ENCODE peak calls at places on chromosome 20, in four cellular contexts. O is PC-9, K is tibial nerve, J is HFFc6. X is an unnamed sample.

GRCh38 chr20:11851646-11852045 is 66.0 kb upstream of the BTBD3 start:
- DNase-seq in O (no peak), K (no peak), J (no peak), X (no peak)

GRCh38 chr20:32189691-32190607 is 17.6 kb downstream of the PLAGL2 start:
- DNase-seq in O (no peak), K (peak), J (no peak), X (peak)

GRCh38 chr20:35093245-35093884 is 758 bp upstream of the TRPC4AP start:
- DNase-seq in O (peak), K (no peak), J (peak), X (no peak)

GRCh38 chr20:15895560-15896084 is 677.6 kb downstream of the KIF16B start:
- DNase-seq in O (no peak), K (no peak), J (no peak), X (no peak)

GRCh38 chr20:44117296-44118184 is 69.4 kb downstream of the JPH2 start:
- DNase-seq in O (no peak), K (no peak), J (no peak), X (no peak)

GRCh38 chr20:57435498-57436222 is 44.5 kb downstream of the RBM38 start:
- DNase-seq in O (peak), K (no peak), J (no peak), X (no peak)

GRCh38 chr20:34938466-34939163 is 17.0 kb downstream of the GSS start:
- DNase-seq in O (no peak), K (peak), J (no peak), X (no peak)

GRCh38 chr20:50572922-50573777 is 63.0 kb downstream of the PTPN1 start:
- DNase-seq in O (no peak), K (peak), J (peak), X (no peak)

GRCh38 chr20:20084296-20084752 is 32.0 kb downstream of the CFAP61 start:
- DNase-seq in O (no peak), K (no peak), J (no peak), X (no peak)

GRCh38 chr20:8527998-8528397 is 395.9 kb downstream of the PLCB1 start:
- DNase-seq in O (no peak), K (no peak), J (peak), X (no peak)

GRCh38 chr20:20360464-20360863 is 7.4 kb upstream of the INSM1 start:
- DNase-seq in O (peak), K (peak), J (peak), X (peak)

GRCh38 chr20:50516935-50517816 is 7.0 kb downstream of the PTPN1 start:
- DNase-seq in O (no peak), K (no peak), J (no peak), X (no peak)

GRCh38 chr20:37615507-37616425 is 78.1 kb upstream of the CTNNBL1 start:
- DNase-seq in O (peak), K (peak), J (peak), X (peak)

GRCh38 chr20:49747707-49748524 is 34.2 kb upstream of the B4GALT5 start:
- DNase-seq in O (peak), K (peak), J (no peak), X (no peak)

GRCh38 chr20:31987744-31988143 is 19.8 kb downstream of the XKR7 start:
- DNase-seq in O (no peak), K (no peak), J (peak), X (no peak)

GRCh38 chr20:51034461-51034860 is 11.6 kb upstream of the KCNG1 start:
- DNase-seq in O (no peak), K (no peak), J (no peak), X (no peak)

GRCh38 chr20:61271273-61272221 is 19.5 kb downstream of the CDH4 start:
- DNase-seq in O (no peak), K (no peak), J (no peak), X (no peak)

GRCh38 chr20:8116067-8116811 is 15.8 kb upstream of the PLCB1 start:
- DNase-seq in O (no peak), K (no peak), J (peak), X (no peak)

GRCh38 chr20:45924391-45925261 is 9.9 kb upstream of the PCIF1 start:
- DNase-seq in O (no peak), K (peak), J (no peak), X (no peak)

GRCh38 chr20:8523684-8524083 is 391.6 kb downstream of the PLCB1 start:
- DNase-seq in O (no peak), K (no peak), J (no peak), X (no peak)

GRCh38 chr20:58403272-58403671 is 14.2 kb downstream of the VAPB start:
- DNase-seq in O (no peak), K (no peak), J (no peak), X (no peak)

GRCh38 chr20:48928832-48929725 is 7.6 kb downstream of the ARFGEF2 start:
- DNase-seq in O (no peak), K (no peak), J (peak), X (no peak)

GRCh38 chr20:31945790-31946189 is 6.1 kb downstream of the PDRG1 start:
- DNase-seq in O (no peak), K (no peak), J (no peak), X (no peak)

GRCh38 chr20:63054695-63055240 is 48.0 kb upstream of the BHLHE23 start:
- DNase-seq in O (no peak), K (no peak), J (no peak), X (no peak)

GRCh38 chr20:49924247-49924646 is 8.9 kb upstream of the SPATA2 start:
- DNase-seq in O (no peak), K (no peak), J (no peak), X (no peak)

GRCh38 chr20:16243470-16243869 is 329.8 kb downstream of the KIF16B start:
- DNase-seq in O (no peak), K (no peak), J (no peak), X (no peak)

GRCh38 chr20:38617011-38617829 is 15.6 kb downstream of the ARHGAP40 start:
- DNase-seq in O (peak), K (no peak), J (peak), X (no peak)

GRCh38 chr20:49729780-49730179 is 16.1 kb upstream of the B4GALT5 start:
- DNase-seq in O (no peak), K (no peak), J (peak), X (no peak)

GRCh38 chr20:48826883-48827771 is 672 bp downstream of the PREX1 start:
- DNase-seq in O (no peak), K (no peak), J (no peak), X (peak)

GRCh38 chr20:51062065-51062464 is 39.2 kb upstream of the KCNG1 start:
- DNase-seq in O (no peak), K (no peak), J (no peak), X (no peak)

DNA sequence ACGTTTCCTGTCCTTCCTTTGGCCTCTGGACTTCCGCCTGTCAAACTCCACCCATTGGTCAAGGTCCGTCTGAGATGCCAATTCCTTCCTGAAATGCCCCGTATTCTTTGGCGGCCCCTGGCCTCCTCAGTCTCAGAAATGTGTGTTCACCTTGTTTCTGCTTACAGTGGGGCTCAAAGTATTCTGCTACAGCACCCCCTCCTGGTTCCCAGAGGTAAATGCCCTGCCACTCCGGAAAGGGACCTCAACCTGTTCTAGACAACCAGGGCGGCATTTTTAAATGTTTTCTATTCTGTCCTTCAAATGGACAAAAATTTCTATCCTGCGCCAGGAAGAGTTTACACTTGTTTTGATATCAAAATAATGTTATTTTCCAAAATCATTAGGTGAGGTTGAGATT is 12.1 kb upstream of the PAX1 start:
- DNase-seq in O (no peak), K (no peak), J (no peak), X (no peak)
- TF ChIP-seq CTCF in O (no peak), K (no peak), J (peak), X (peak)

GRCh38 chr20:6562111-6562510 is 205.4 kb upstream of the BMP2 start:
- DNase-seq in O (no peak), K (no peak), J (no peak), X (no peak)

GRCh38 chr20:6560978-6561377 is 206.5 kb upstream of the BMP2 start:
- DNase-seq in O (no peak), K (no peak), J (no peak), X (no peak)

GRCh38 chr20:6559791-6560190 is 207.7 kb upstream of the BMP2 start:
- DNase-seq in O (no peak), K (no peak), J (no peak), X (no peak)

GRCh38 chr20:6558361-6558760 is 209.1 kb upstream of the BMP2 start:
- DNase-seq in O (no peak), K (no peak), J (no peak), X (no peak)
- TF ChIP-seq CTCF in O (no peak), K (no peak), J (no peak), X (no peak)

DNA sequence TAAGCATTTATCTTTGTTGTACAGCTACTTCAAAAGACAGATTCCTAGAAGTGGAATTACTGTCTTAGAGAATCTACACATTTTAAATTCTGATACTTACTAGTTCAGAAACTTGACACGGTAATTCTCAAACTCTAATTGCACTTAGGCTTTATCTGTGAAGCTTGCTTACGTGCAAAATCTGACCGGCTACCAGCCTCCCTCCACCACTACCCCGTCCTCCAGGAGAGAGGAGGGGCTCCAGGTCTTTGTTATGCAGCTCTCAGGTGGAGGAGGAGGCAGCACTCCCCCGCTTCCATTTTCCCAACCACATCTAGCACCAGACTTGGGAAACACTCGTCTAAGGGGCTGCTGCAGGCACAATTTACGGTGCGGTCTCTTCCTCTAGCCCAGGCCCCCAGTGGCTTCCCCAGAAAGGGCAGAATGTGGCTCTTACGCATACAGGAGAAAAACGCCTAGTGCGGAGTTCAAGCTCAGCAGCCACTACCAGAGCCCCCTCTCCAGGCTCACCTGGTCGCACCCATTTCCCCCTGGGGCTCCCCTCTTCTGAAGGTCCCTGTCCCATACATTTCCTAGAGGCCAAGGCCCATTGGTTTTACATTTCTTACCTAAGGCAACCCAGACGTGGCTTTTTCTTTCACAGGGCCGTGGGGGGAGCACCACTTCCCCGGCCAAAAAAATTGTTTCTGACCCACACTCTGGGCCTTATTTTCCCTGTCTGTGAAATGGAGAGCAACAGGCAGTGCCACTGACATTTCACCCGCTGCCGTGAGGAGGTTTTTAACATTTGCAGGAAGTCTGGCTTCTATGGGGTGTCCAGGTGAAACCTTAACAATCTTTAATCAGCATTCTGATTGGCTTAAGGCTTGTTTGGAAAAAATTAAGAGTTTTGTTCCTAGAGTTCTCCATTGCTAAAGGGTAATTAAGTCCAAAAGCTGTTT is 1.6 kb upstream of the TGIF2 start:
- DNase-seq in O (no peak), K (no peak), J (no peak), X (no peak)
- TF ChIP-seq CTCF in O (no peak), K (no peak), J (no peak), X (no peak)

DNA sequence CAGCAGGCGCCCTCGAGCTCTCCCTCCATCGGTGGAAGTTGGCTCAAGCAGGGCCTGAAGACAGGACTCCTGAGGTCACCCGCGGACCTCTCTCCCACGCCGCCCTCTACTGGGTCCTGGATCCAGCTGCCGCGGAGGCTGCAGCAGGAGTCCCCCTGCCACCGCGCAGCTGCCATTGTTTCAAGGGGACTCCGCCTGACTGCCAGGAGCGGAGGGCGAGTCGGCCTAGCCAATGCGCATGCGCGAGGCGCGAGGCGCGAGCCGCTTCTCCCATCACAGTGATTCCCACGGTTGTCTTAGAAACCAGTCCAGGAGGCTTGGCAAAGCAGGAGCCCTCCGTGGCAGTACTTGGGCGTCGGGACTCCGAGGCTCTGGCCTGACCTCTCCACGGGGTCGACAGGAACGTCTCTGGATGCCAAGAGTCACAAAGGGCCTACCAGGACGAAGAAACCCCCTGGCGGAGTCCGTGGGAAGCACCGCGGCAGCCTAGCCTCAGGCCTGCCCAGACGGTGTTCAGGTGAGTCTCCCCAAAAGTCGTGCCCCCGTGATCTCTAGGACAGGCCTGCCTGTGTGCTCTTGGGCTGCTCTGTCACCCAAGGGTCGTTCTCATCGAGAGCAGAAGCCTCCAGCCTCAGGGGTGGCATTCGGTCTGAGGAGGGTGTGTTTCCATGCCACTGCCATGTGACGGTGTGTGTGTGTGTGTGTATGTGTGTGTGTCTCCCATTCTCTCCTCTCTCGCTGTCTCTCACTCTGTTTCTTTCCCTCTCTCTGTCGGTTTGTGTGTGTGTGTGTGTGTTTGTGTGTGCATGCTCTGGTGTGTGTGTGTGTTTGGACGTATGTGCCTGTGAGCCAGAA is 290.6 kb upstream of the ZNF337 start:
- DNase-seq in O (peak), K (no peak), J (peak), X (no peak)
- TF ChIP-seq CTCF in O (no peak), K (no peak), J (peak), X (no peak)

DNA sequence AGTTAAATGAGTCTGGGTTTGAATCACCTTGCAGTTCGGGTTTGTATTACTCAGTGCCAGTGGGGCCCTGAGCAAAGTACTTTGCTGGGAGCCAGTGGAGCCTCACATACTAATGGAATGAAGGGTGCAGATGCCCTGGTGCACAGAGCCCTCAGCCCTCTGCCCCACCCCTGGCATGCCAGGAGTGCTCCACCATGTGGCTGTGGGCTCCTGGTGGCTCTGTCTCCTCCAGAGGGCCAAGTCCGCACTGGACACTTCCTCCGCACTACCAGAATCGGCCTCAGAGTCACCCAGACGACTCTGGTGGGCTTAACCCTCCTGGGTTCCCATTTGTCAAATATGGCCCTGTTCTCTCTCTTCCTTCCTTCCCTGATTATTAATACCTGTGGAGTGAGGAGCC is 94.0 kb downstream of the STK35 start:
- DNase-seq in O (no peak), K (no peak), J (no peak), X (no peak)
- TF ChIP-seq CTCF in O (no peak), K (no peak), J (peak), X (no peak)

DNA sequence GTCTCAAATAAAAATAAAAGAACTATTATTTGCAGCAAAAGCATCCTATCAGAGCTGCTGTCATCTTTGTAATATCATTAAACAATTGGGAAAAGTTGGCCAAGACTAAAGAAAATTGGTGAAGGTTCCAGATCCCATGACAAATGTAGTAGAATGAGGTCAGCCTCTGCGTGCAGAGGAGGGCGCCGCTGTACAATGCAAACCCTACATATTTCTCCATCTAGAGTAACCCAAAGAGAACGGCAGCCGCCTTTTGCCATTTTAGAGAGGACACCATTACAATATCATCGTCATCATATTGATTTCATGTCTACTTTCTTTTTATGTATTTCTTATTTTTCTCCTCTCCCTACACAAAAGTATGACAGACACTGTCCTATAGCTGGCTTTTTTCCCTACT is 59.5 kb downstream of the ZMYND8 start:
- DNase-seq in O (no peak), K (no peak), J (no peak), X (no peak)
- TF ChIP-seq CTCF in O (no peak), K (no peak), J (peak), X (peak)

GRCh38 chr20:4763261-4763660 is 41.6 kb downstream of the PRND start:
- DNase-seq in O (no peak), K (no peak), J (no peak), X (no peak)
- TF ChIP-seq CTCF in O (no peak), K (no peak), J (no peak), X (no peak)